ENCODE peak calls at places on chromosomes 16 and 17, in four cellular contexts. P, S, X and T are unnamed samples.
A peak's percentile ranks its signal among the peaks of the same experiment; 100 is the strongest.

GRCh38 chr16:10951016-10951415 is 6.7 kb downstream of the CLEC16A start:
- DNase-seq in P (no peak), S (no peak), X (no peak), T (no peak)

GRCh38 chr16:228151-228855 is 946 bp downstream of the LUC7L start:
- DNase-seq in P (no peak), S (peak; percentile 17), X (peak; percentile 30), T (no peak)

GRCh38 chr16:8474576-8474975 is 115.7 kb downstream of the TMEM114 start:
- DNase-seq in P (no peak), S (no peak), X (no peak), T (no peak)

GRCh38 chr17:4074831-4075495 is 67.9 kb downstream of the ZZEF1 start:
- DNase-seq in P (peak; percentile 50), S (peak; percentile 56), X (peak; percentile 62), T (no peak)

GRCh38 chr16:2691491-2692248 is 9.3 kb downstream of the KCTD5 start:
- DNase-seq in P (no peak), S (no peak), X (no peak), T (no peak)

GRCh38 chr17:82031303-82031884 is at the start of gene RAC3:
- DNase-seq in P (no peak), S (peak; percentile 75), X (no peak), T (no peak)

GRCh38 chr17:57528084-57528451 is 217.0 kb downstream of the CCDC182 start:
- DNase-seq in P (peak; percentile 4), S (no peak), X (no peak), T (no peak)

GRCh38 chr16:52568495-52568894 is 21.6 kb upstream of the TOX3 start:
- DNase-seq in P (no peak), S (no peak), X (no peak), T (no peak)

GRCh38 chr16:10740845-10741208 is 2.8 kb upstream of the NUBP1 start:
- DNase-seq in P (no peak), S (no peak), X (no peak), T (no peak)

GRCh38 chr17:77300016-77300686 is 159.4 kb downstream of the SEC14L1 start:
- DNase-seq in P (no peak), S (no peak), X (no peak), T (no peak)

GRCh38 chr17:29138184-29138955 is 41.8 kb downstream of the MYO18A start:
- DNase-seq in P (peak; percentile 52), S (no peak), X (peak; percentile 53), T (no peak)

GRCh38 chr17:2468270-2468669 is 43.4 kb downstream of the METTL16 start:
- DNase-seq in P (no peak), S (no peak), X (no peak), T (no peak)

GRCh38 chr16:10966129-10966528 is 21.8 kb downstream of the CLEC16A start:
- DNase-seq in P (no peak), S (no peak), X (no peak), T (no peak)

GRCh38 chr17:73394523-73395450 is 83.0 kb upstream of the CDC42EP4 start:
- DNase-seq in P (peak; percentile 49), S (no peak), X (no peak), T (no peak)

GRCh38 chr17:78026381-78026780 is 67.9 kb downstream of the TNRC6C start:
- DNase-seq in P (no peak), S (no peak), X (no peak), T (no peak)

GRCh38 chr16:28865722-28866453 is 2.2 kb downstream of the SH2B1 start:
- DNase-seq in P (no peak), S (no peak), X (no peak), T (no peak)

GRCh38 chr16:57185945-57186629 is at the start of the genes PSME3IP1 and RSPRY1:
- DNase-seq in P (peak; percentile 97), S (peak; percentile 100), X (peak; percentile 99), T (peak; percentile 96)

GRCh38 chr17:62109378-62109902 is 44.4 kb upstream of the MED13 start:
- DNase-seq in P (peak; percentile 79), S (peak; percentile 55), X (peak; percentile 72), T (peak; percentile 83)

GRCh38 chr17:55722742-55723487 is at the start of gene TMEM100:
- DNase-seq in P (no peak), S (peak; percentile 82), X (no peak), T (no peak)

GRCh38 chr16:54136276-54136625 is 150.3 kb downstream of the IRX3 start:
- DNase-seq in P (peak; percentile 37), S (no peak), X (no peak), T (no peak)

GRCh38 chr17:49779730-49780220 is 8.7 kb upstream of the KAT7 start:
- DNase-seq in P (peak; percentile 55), S (peak; percentile 72), X (peak; percentile 61), T (no peak)

GRCh38 chr16:46618516-46618915 is 2.7 kb downstream of the SHCBP1 start:
- DNase-seq in P (no peak), S (no peak), X (no peak), T (no peak)

GRCh38 chr16:53511403-53512280 is 8.6 kb upstream of the AKTIP start:
- DNase-seq in P (peak; percentile 87), S (no peak), X (no peak), T (peak; percentile 92)

GRCh38 chr17:61396586-61397085 is 3.0 kb upstream of the TBX2 start:
- DNase-seq in P (no peak), S (peak; percentile 45), X (no peak), T (no peak)

GRCh38 chr17:38654411-38655398 is 20.1 kb downstream of the EPOP start:
- DNase-seq in P (no peak), S (no peak), X (no peak), T (peak; percentile 19)

GRCh38 chr16:58678716-58679115 is 5.9 kb downstream of the SLC38A7 start:
- DNase-seq in P (peak; percentile 49), S (peak; percentile 35), X (peak; percentile 33), T (peak; percentile 58)

GRCh38 chr16:87252269-87252970 is 64.8 kb downstream of the C16orf95 start:
- DNase-seq in P (no peak), S (no peak), X (no peak), T (no peak)

GRCh38 chr17:77096570-77097214 is 44.1 kb upstream of the SEC14L1 start:
- DNase-seq in P (no peak), S (peak; percentile 84), X (peak; percentile 72), T (no peak)

GRCh38 chr17:17213775-17214174 is 7.6 kb upstream of the PLD6 start:
- DNase-seq in P (no peak), S (no peak), X (no peak), T (no peak)

GRCh38 chr17:17216776-17217175 is 10.6 kb upstream of the PLD6 start:
- DNase-seq in P (no peak), S (no peak), X (peak; percentile 22), T (no peak)

GRCh38 chr17:17215575-17215974 is 9.4 kb upstream of the PLD6 start:
- DNase-seq in P (no peak), S (no peak), X (no peak), T (no peak)

GRCh38 chr17:17214646-17215436 is 8.7 kb upstream of the PLD6 start:
- DNase-seq in P (no peak), S (no peak), X (no peak), T (no peak)

DNA sequence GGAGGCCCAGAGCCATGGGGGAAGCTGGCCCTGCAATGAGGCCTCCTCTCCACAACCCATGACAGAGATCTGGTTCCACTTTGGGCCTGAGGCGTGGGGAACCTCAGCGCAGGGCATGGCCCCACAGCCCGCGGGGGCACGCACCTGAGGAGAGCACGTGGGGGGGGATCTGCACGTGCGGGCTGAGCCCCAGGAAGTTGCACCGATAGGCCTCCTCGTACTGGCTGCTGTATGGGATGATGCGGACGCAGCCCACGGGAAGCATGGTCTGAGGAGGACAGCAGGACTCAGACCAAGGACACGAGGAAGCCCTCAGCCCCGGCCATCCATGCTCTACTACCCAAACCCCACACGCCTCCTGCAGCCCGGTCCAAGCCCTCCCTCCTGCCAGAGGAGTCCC is 10.1 kb upstream of the PLD6 start:
- DNase-seq in P (no peak), S (no peak), X (no peak), T (no peak)
- H3K4me1 ChIP-seq in P (no peaks in the 10 kb centered on the region), S (no peaks in the 10 kb centered on the region), X (no peaks in the 10 kb centered on the region), T (no peaks in the 10 kb centered on the region)

DNA sequence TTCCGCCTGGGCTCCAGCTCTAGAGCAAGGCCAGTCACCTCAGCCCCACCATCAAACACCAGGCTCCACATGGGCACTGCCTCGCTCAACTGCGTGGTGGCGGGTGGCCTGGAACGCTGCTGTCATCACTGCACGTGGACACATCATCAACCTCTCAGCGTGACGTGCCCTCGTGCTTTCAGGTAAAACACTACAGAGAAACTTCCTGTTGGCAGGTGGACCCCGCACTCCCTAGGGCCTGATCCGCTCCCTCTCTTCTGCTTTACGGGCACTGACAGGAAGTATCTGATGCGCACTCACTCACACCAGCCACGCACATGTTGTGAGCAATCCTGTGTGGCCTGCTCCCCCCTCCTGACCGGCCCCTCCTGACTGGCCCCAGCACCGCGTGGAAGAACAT is 87.4 kb downstream of the ANKRD11 start:
- DNase-seq in P (no peak), S (no peak), X (peak; percentile 28), T (no peak)
- H3K4me1 ChIP-seq in P (no peaks in the 10 kb centered on the region), S (peaks cover 20% of the 10 kb centered on the region), X (peaks cover 26% of the 10 kb centered on the region), T (no peaks in the 10 kb centered on the region)

GRCh38 chr17:64969046-64969501 is 49.8 kb upstream of the LRRC37A3 start:
- DNase-seq in P (no peak), S (no peak), X (no peak), T (no peak)
- H3K4me1 ChIP-seq in P (peaks cover 33% of the 10 kb centered on the region), S (peaks cover 15% of the 10 kb centered on the region), X (peaks cover 98% of the 10 kb centered on the region), T (peaks cover 13% of the 10 kb centered on the region)

GRCh38 chr17:45111838-45112237 is 20.5 kb downstream of the PLCD3 start:
- DNase-seq in P (no peak), S (no peak), X (peak; percentile 24), T (no peak)

GRCh38 chr17:45115015-45115625 is 17.2 kb downstream of the PLCD3 start:
- DNase-seq in P (no peak), S (no peak), X (no peak), T (no peak)

GRCh38 chr17:45114117-45114932 is 18.0 kb downstream of the PLCD3 start:
- DNase-seq in P (no peak), S (no peak), X (no peak), T (no peak)

GRCh38 chr17:45112559-45113423 is 19.5 kb downstream of the PLCD3 start:
- DNase-seq in P (no peak), S (no peak), X (no peak), T (peak; percentile 43)

GRCh38 chr17:45113424-45113754 is 18.9 kb downstream of the PLCD3 start:
- DNase-seq in P (no peak), S (no peak), X (no peak), T (no peak)
- H3K4me1 ChIP-seq in P (no peaks in the 10 kb centered on the region), S (peaks cover 15% of the 10 kb centered on the region), X (peaks cover 13% of the 10 kb centered on the region), T (no peaks in the 10 kb centered on the region)

DNA sequence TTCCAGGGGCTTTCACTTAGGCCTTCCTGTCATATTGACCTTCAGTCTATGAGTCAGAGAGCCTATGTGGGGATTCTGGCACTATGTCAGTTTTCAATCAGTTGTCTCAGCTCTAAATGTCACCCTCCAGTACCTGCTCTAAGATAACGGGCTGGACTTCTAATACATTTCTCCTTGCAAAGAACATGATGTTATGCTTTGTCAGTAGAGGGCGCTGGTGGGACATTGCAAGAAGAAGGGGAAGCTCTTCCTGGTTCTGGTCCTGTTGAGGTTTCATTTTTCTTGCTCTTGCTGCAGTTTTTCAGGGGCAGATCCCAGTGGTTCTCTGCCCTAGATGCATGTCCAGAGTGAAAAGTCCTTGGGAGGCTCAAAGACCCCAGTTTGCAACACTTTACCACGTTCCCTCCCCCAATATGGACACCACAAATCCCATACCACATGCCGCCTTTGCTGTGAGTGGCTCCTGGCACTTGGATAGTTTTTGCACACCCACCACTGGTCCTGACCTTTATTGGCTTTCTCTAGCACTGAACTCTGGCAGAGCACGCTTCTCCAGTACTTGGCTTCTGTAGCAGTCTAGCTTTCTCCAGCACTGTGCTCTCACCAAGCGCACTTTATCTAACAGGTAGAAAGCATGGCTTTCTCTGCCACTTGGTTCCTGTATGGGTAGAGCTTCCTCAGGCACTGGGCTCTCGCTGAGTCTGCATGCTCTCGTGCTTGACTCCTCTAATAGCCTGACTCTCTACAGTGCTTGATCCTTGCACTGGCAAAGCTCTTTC is 49.0 kb downstream of the BCL7C start:
- DNase-seq in P (peak; percentile 81), S (peak; percentile 97), X (peak; percentile 94), T (peak; percentile 81)
- H3K4me1 ChIP-seq in P (peaks cover 4% of the 10 kb centered on the region), S (peaks cover 8% of the 10 kb centered on the region), X (peaks cover 7% of the 10 kb centered on the region), T (peaks cover 10% of the 10 kb centered on the region)